ENCODE peak calls at places on chromosomes 12 and 14, in seven cellular contexts. L is kidney, T is mucosa of descending colon, V is HFFc6, W is OCI-LY7, C is B cell, I is colonic mucosa. S is an unnamed sample.

GRCh38 chr14:102591372-102591943 is 991 bp upstream of the RCOR1 start:
- DNase-seq in T (peak; percentile 54), V (no peak), L (peak; percentile 84), I (peak; percentile 54), W (peak; percentile 66), C (peak; percentile 68), S (no peak)

GRCh38 chr12:105289114-105289904 is 41.2 kb upstream of the C12orf75 start:
- DNase-seq in W (no peak), V (peak; percentile 60), T (no peak), C (no peak), L (no peak), I (no peak), S (no peak)

GRCh38 chr12:48788522-48788851 is 402 bp downstream of the ADCY6 start:
- DNase-seq in I (no peak), W (no peak), L (no peak), C (no peak), T (no peak), V (no peak), S (no peak)

GRCh38 chr12:7021956-7022355 is 3.7 kb upstream of the LPCAT3 start:
- DNase-seq in V (no peak), T (no peak), W (no peak), C (no peak), I (no peak), L (no peak), S (no peak)

GRCh38 chr12:108468149-108468968 is 46.7 kb upstream of the FICD start:
- DNase-seq in W (peak; percentile 51), T (peak; percentile 42), V (peak; percentile 18), I (peak; percentile 23), L (no peak), C (no peak), S (peak; percentile 66)

GRCh38 chr12:117231750-117232149 is 41.5 kb upstream of the FBXO21 start:
- DNase-seq in L (no peak), C (no peak), V (no peak), T (no peak), W (no peak), I (no peak), S (no peak)

GRCh38 chr12:77559400-77560074 is 271.2 kb upstream of the NAV3 start:
- DNase-seq in C (no peak), V (no peak), T (no peak), I (no peak), W (no peak), L (no peak), S (no peak)

GRCh38 chr12:12024958-12025682 is 45.6 kb upstream of the BCL2L14 start:
- DNase-seq in V (no peak), W (peak; percentile 91), T (peak; percentile 68), L (no peak), I (peak; percentile 85), C (no peak), S (peak; percentile 50)

GRCh38 chr14:104282332-104283196 is 144.2 kb downstream of the KIF26A start:
- DNase-seq in L (peak; percentile 64), C (no peak), I (peak; percentile 81), W (no peak), T (peak; percentile 78), V (no peak), S (no peak)

GRCh38 chr12:126346087-126346486 is 1280.9 kb downstream of the AACS start:
- DNase-seq in I (no peak), L (no peak), V (no peak), W (no peak), T (no peak), C (no peak), S (no peak)

GRCh38 chr12:126342866-126343265 is 1277.6 kb downstream of the AACS start:
- DNase-seq in T (no peak), L (no peak), V (no peak), W (no peak), I (no peak), C (no peak), S (no peak)

GRCh38 chr12:126343352-126343751 is 1278.1 kb downstream of the AACS start:
- DNase-seq in T (no peak), W (no peak), I (no peak), L (no peak), V (no peak), C (no peak), S (no peak)

GRCh38 chr12:126349383-126349782 is 1284.1 kb downstream of the AACS start:
- DNase-seq in V (no peak), I (no peak), W (no peak), L (no peak), T (no peak), C (no peak), S (no peak)

GRCh38 chr12:126347421-126347820 is 1282.2 kb downstream of the AACS start:
- DNase-seq in C (no peak), W (no peak), T (no peak), L (no peak), I (no peak), V (no peak), S (no peak)
- TF ChIP-seq CTCF in C (no peak), W (peak; percentile 50), T (no peak), L (no peak), I (no peak), V (peak; percentile 28), S (no peak)

GRCh38 chr14:49456589-49456988 is 129.6 kb downstream of the RPS29 start:
- DNase-seq in W (no peak), L (no peak), I (no peak), V (no peak), T (no peak), C (no peak), S (no peak)

GRCh38 chr14:49460647-49461046 is 125.5 kb downstream of the RPS29 start:
- DNase-seq in C (no peak), T (no peak), W (no peak), L (no peak), V (no peak), I (no peak), S (no peak)

GRCh38 chr14:49464885-49465284 is 121.3 kb downstream of the RPS29 start:
- DNase-seq in W (peak; percentile 3), T (no peak), V (no peak), L (no peak), I (no peak), C (no peak), S (no peak)

GRCh38 chr14:49463146-49463545 is 123.0 kb downstream of the RPS29 start:
- DNase-seq in L (no peak), W (no peak), V (no peak), T (no peak), I (no peak), C (no peak), S (no peak)

DNA sequence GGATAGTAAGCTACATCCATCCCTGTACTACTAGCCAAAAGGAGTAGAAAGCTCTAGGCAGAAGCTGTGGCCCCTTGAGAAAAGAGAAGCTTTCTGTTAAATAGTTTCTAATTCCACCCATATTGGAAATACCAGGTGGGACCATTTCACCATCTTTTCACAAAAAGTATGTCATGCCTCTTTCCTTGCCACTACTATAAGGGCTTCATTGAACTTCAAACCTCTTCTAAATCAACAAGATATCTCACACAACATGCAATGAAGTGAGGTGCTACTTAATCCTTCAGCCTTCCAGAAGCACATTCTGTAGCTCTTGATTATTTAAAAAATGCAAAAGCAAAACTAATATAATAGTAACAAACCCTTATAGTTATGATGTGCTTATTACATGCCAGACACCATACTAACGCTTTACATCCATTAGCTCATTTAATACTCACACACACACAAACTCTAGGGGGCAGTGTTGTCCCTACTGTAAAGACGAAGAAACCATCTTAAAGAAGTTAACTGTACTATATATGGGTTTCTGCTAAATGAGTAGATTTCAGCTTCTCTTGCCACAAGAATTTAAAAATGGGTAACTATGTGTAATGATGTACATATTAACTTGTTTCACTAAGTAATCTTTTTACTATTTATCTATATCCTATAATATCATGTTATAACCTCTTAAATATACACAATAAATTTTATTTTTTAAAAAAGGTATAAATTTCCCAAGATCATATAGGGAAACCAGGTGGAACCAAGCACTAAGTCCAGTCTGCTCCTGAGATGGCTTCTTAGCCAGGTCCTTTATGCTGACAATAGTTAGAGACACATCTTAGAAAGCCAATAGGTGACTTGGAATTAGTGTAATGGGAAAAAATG is 124.4 kb downstream of the RPS29 start:
- DNase-seq in V (peak; percentile 68), W (peak; percentile 83), I (peak; percentile 78), T (peak; percentile 93), C (peak; percentile 13), L (no peak), S (peak; percentile 34)
- TF ChIP-seq CTCF in V (peak; percentile 90), W (peak; percentile 94), I (peak; percentile 77), T (peak; percentile 19), C (peak; percentile 81), L (peak; percentile 70), S (peak; percentile 57)

GRCh38 chr12:3901116-3901515 is 27.9 kb upstream of the PARP11 start:
- DNase-seq in T (no peak), C (no peak), W (no peak), V (no peak), L (no peak), I (no peak), S (no peak)
- TF ChIP-seq CTCF in T (no peak), C (no peak), W (peak; percentile 43), V (peak; percentile 27), L (no peak), I (no peak), S (no peak)

DNA sequence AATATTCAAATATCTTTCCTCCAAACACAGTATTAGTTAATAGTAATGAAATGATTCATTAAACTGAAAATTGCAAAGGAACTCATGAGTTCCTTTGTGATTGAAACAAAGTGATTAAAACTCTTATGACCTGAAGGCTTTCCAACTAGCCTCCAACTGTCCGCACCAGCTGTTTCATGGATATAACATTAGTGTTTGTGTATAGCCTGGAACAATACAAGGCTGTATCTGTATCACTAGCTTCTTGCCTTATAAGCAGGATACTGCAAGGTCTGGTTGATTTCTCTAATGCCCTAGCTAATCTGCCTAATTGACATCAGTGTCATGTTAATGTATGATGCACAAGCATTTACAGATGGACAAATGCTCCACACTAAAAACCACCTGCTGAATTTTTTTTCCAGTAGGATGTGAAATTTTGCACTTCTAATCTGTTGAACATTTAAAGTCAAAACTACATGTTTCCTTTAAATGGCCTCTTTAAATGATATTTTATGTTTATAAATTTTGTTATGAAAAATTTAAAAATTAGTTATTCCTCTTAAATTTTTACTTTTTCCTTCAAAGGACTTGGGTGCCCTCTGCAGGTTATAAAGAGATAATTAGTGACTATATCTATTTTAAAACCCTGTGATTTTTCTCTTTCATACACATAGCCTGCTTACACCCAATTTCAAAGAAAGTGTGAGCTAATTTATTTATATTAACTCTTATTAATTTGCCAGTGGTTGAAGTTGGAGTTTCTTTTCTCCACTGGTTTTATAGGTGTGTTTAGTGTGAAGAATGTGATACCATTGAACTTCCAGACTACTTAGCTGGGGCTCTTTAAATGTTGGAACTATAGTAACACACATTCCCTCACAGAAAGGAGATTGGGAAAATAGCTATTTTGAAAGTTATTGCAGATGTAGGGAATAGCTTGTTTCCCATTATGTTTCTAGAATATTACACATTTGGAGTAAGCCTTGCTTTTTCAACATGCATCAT is 25.4 kb downstream of the AP5M1 start:
- DNase-seq in I (no peak), C (no peak), L (no peak), T (no peak), W (peak; percentile 31), V (no peak), S (no peak)
- TF ChIP-seq CTCF in I (no peak), C (peak; percentile 65), L (peak; percentile 17), T (no peak), W (peak; percentile 78), V (peak; percentile 79), S (no peak)

S was measured in GM13976.